ENCODE peak calls at places on chromosome X, in four cellular contexts. One of them, this sample, is unnamed.

GRCh38 chrX:85569096-85569495 is 189.6 kb upstream of the POF1B start:
- DNase-seq in MM.1S: no peak
- DNase-seq in foreskin fibroblast: no peak
- DNase-seq in HFFc6: no peak
- DNase-seq in this sample: no peak

GRCh38 chrX:86830685-86831084 is 682.4 kb downstream of the DACH2 start:
- DNase-seq in MM.1S: no peak
- DNase-seq in HFFc6: no peak
- DNase-seq in foreskin fibroblast: no peak
- DNase-seq in this sample: no peak

GRCh38 chrX:101491943-101492342 is 6.7 kb downstream of the ARMCX4 start:
- DNase-seq in MM.1S: no peak
- DNase-seq in HFFc6: no peak
- DNase-seq in foreskin fibroblast: no peak
- DNase-seq in this sample: no peak

GRCh38 chrX:23844502-23845138 is 61.6 kb downstream of the SAT1 start:
- DNase-seq in foreskin fibroblast: peak; percentile 35
- DNase-seq in HFFc6: no peak
- DNase-seq in MM.1S: no peak
- DNase-seq in this sample: no peak

GRCh38 chrX:42149281-42149680 is 225.9 kb upstream of the CASK start:
- DNase-seq in HFFc6: no peak
- DNase-seq in MM.1S: no peak
- DNase-seq in foreskin fibroblast: no peak
- DNase-seq in this sample: no peak

GRCh38 chrX:47578692-47579091 is 3.5 kb upstream of the TIMP1 start:
- DNase-seq in HFFc6: no peak
- DNase-seq in MM.1S: no peak
- DNase-seq in foreskin fibroblast: no peak
- DNase-seq in this sample: no peak

GRCh38 chrX:46374371-46374770 is 170.8 kb downstream of the ZNF674 start:
- DNase-seq in MM.1S: no peak
- DNase-seq in foreskin fibroblast: no peak
- DNase-seq in HFFc6: no peak
- DNase-seq in this sample: no peak

GRCh38 chrX:111006119-111006518 is 89.9 kb upstream of the PAK3 start:
- DNase-seq in MM.1S: no peak
- DNase-seq in foreskin fibroblast: peak; percentile 1
- DNase-seq in HFFc6: no peak
- DNase-seq in this sample: no peak

GRCh38 chrX:68681443-68681941 is 34.0 kb downstream of the STARD8 start:
- DNase-seq in MM.1S: no peak
- DNase-seq in foreskin fibroblast: no peak
- DNase-seq in HFFc6: peak; percentile 23
- DNase-seq in this sample: peak; percentile 24

GRCh38 chrX:131060147-131060546 is 2.0 kb downstream of the ARHGAP36 start:
- DNase-seq in MM.1S: no peak
- DNase-seq in foreskin fibroblast: no peak
- DNase-seq in HFFc6: no peak
- DNase-seq in this sample: no peak

GRCh38 chrX:34656842-34657780 is at the start of gene TMEM47:
- DNase-seq in MM.1S: no peak
- DNase-seq in foreskin fibroblast: peak; percentile 85
- DNase-seq in HFFc6: peak; percentile 46
- DNase-seq in this sample: peak; percentile 73

GRCh38 chrX:67546496-67547423 is 2.9 kb downstream of the AR start:
- DNase-seq in foreskin fibroblast: peak; percentile 26
- DNase-seq in MM.1S: no peak
- DNase-seq in HFFc6: no peak
- DNase-seq in this sample: no peak

GRCh38 chrX:155259752-155260151 is 4.5 kb downstream of the RAB39B start:
- DNase-seq in HFFc6: no peak
- DNase-seq in MM.1S: no peak
- DNase-seq in foreskin fibroblast: no peak
- DNase-seq in this sample: no peak